ENCODE peak calls at places on chromosomes 4 and X, in seven cellular contexts. S is Kasumi-1, X is neural progenitor cell, G is tibial nerve, A is progenitor cell of endocrine pancreas, N is substantia nigra, K is endothelial cell. Y is an unnamed sample.

GRCh38 chr4:184983660-184984356 is 34.5 kb upstream of the HELT start:
- DNase-seq in X (peak), A (no peak), S (peak), K (peak), G (peak), N (peak), Y (no peak)

GRCh38 chr4:80011636-80012236 is 61.3 kb downstream of the ANTXR2 start:
- DNase-seq in X (no peak), K (no peak), A (no peak), G (no peak), N (no peak), S (no peak), Y (no peak)

GRCh38 chr4:41477200-41477910 is 60.6 kb upstream of the LIMCH1 start:
- DNase-seq in N (no peak), G (no peak), S (no peak), A (no peak), K (no peak), X (peak), Y (no peak)

GRCh38 chr4:20181926-20182325 is 69.8 kb upstream of the SLIT2 start:
- DNase-seq in G (no peak), N (no peak), A (no peak), K (no peak), X (no peak), S (no peak), Y (no peak)

GRCh38 chr4:85477538-85477937 is 2.6 kb downstream of the ARHGAP24 start:
- DNase-seq in N (no peak), S (no peak), K (no peak), A (no peak), G (no peak), X (no peak), Y (no peak)

GRCh38 chr4:84677093-84677492 is 94.2 kb downstream of the CDS1 start:
- DNase-seq in A (no peak), G (no peak), N (no peak), K (no peak), S (no peak), X (no peak), Y (no peak)

GRCh38 chrX:12360389-12360788 is 222.1 kb downstream of the FRMPD4 start:
- DNase-seq in N (no peak), X (no peak), A (no peak), K (no peak), S (no peak), G (no peak), Y (no peak)

GRCh38 chr4:134328741-134329140 is 127.2 kb upstream of the PABPC4L start:
- DNase-seq in K (no peak), G (no peak), X (no peak), N (no peak), S (no peak), A (no peak), Y (no peak)

GRCh38 chrX:129791961-129792570 is 12.3 kb downstream of the SASH3 start:
- DNase-seq in G (no peak), A (no peak), N (no peak), X (no peak), K (no peak), S (no peak), Y (peak)

GRCh38 chrX:140180585-140180984 is 215.3 kb upstream of the CXorf66 start:
- DNase-seq in X (no peak), G (no peak), S (no peak), N (no peak), A (no peak), K (no peak), Y (no peak)

GRCh38 chrX:109854096-109854495 is 121.0 kb upstream of the ACSL4 start:
- DNase-seq in G (no peak), S (no peak), A (no peak), N (no peak), K (no peak), X (no peak), Y (no peak)

GRCh38 chr4:87044511-87045369 is 109.9 kb downstream of the AFF1 start:
- DNase-seq in K (no peak), G (no peak), S (no peak), A (no peak), N (no peak), X (peak), Y (no peak)

GRCh38 chrX:97482901-97483300 is 599.2 kb downstream of the RPA4 start:
- DNase-seq in X (no peak), G (no peak), A (no peak), S (no peak), N (no peak), K (no peak), Y (no peak)